ENCODE peak calls at places on chromosome X, in four cellular contexts. F is GM12878, A is K562, U is HL-60. T is an unnamed sample.

GRCh38 chrX:1178580-1179057 is 33.8 kb downstream of the CRLF2 start:
- DNase-seq in U (no peak), F (no peak), A (no peak), T (no peak)

GRCh38 chrX:134932528-134933217 is 58.1 kb upstream of the SMIM10 start:
- DNase-seq in A (no peak), U (no peak), F (no peak), T (no peak)

GRCh38 chrX:139931646-139932076 is 1.2 kb downstream of the ATP11C start:
- DNase-seq in U (no peak), A (peak; percentile 14), F (no peak), T (no peak)

GRCh38 chrX:132853040-132853439 is 105.4 kb downstream of the HS6ST2 start:
- DNase-seq in A (no peak), F (no peak), U (no peak), T (no peak)

GRCh38 chrX:103687073-103687695 is 685 bp upstream of the MORF4L2 start:
- DNase-seq in U (no peak), A (peak; percentile 73), F (no peak), T (no peak)

GRCh38 chrX:30906726-30907125 is 17.7 kb upstream of the TAB3 start:
- DNase-seq in U (no peak), A (no peak), F (no peak), T (no peak)

GRCh38 chrX:43882294-43882681 is at the start of gene MAOB:
- DNase-seq in U (no peak), F (no peak), A (peak; percentile 65), T (no peak)

GRCh38 chrX:134000260-134001245 is 15.2 kb upstream of the GPC3 start:
- DNase-seq in U (no peak), A (no peak), F (no peak), T (no peak)

GRCh38 chrX:22424141-22424915 is 151.6 kb downstream of the CBLL2 start:
- DNase-seq in U (no peak), F (no peak), A (no peak), T (no peak)

GRCh38 chrX:128816919-128817318 is 706.4 kb downstream of the SMARCA1 start:
- DNase-seq in F (no peak), U (no peak), A (peak; percentile 2), T (no peak)

GRCh38 chrX:110743679-110744340 is 51.8 kb downstream of the CHRDL1 start:
- DNase-seq in A (no peak), F (no peak), U (no peak), T (no peak)

GRCh38 chrX:108312011-108312410 is 126.2 kb downstream of the COL4A6 start:
- DNase-seq in A (no peak), F (no peak), U (no peak), T (no peak)

GRCh38 chrX:152072236-152072635 is 66.1 kb downstream of the MAGEA10 start:
- DNase-seq in U (no peak), F (no peak), A (peak; percentile 22), T (no peak)

GRCh38 chrX:19225906-19226305 is 103.6 kb upstream of the ADGRG2 start:
- DNase-seq in U (no peak), F (no peak), A (peak; percentile 8), T (no peak)

GRCh38 chrX:38006283-38006682 is at the start of gene SYTL5:
- DNase-seq in A (peak; percentile 4), U (no peak), F (no peak), T (no peak)

GRCh38 chrX:31423575-31424284 is 351.9 kb upstream of the FTHL17 start:
- DNase-seq in U (no peak), A (peak; percentile 9), F (no peak), T (peak; percentile 2)

GRCh38 chrX:106894392-106894909 is 8.7 kb downstream of the RIPPLY1 start:
- DNase-seq in U (peak; percentile 2), F (no peak), A (peak; percentile 44), T (peak; percentile 14)

GRCh38 chrX:49120104-49120503 is 3.4 kb downstream of the GPKOW start:
- DNase-seq in A (no peak), U (no peak), F (no peak), T (no peak)

GRCh38 chrX:123310112-123310511 is 126.0 kb downstream of the GRIA3 start:
- DNase-seq in A (no peak), F (no peak), U (no peak), T (no peak)

GRCh38 chrX:45322382-45322781 is 121.7 kb upstream of the DIPK2B start:
- DNase-seq in F (no peak), A (no peak), U (peak; percentile 1), T (no peak)

GRCh38 chrX:6226053-6226645 is 2.5 kb downstream of the NLGN4X start:
- DNase-seq in F (no peak), U (no peak), A (no peak), T (no peak)

GRCh38 chrX:68669094-68669830 is 21.8 kb downstream of the STARD8 start:
- DNase-seq in A (no peak), U (no peak), F (no peak), T (no peak)

GRCh38 chrX:153767674-153768055 is 3.6 kb downstream of the PLXNB3 start:
- DNase-seq in U (no peak), F (no peak), A (no peak), T (no peak)
- TF ChIP-seq SPI1 in U (no peak), F (no peak), A (no peak), T (no peak)

DNA sequence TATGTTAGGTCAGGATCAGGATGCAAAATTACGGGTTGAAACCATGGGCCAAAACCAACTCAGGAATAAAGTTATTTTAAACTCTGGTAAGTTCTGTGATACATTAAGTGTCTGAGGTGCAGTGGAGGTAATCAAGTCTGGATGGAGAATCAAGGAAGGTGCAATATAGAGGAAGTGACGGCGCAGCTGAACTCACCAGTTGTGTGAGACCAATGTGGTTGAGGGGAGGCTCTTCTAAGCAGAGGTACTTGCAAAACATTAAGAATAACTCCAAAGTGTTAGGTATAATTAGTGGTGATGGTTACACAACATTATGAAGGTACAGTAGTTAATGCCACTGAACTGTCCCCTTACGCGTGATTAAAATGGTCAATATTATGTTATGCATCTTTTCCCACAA is 19.7 kb downstream of the GAB3 start:
- DNase-seq in A (no peak), U (no peak), F (no peak), T (no peak)
- TF ChIP-seq SPI1 in A (no peak), U (peak; percentile 73), F (no peak), T (no peak)

GRCh38 chrX:118644378-118644777 is 83.0 kb upstream of the IL13RA1 start:
- DNase-seq in U (peak; percentile 18), A (peak; percentile 10), F (no peak), T (no peak)
- TF ChIP-seq SPI1 in U (no peak), A (no peak), F (no peak), T (no peak)

DNA sequence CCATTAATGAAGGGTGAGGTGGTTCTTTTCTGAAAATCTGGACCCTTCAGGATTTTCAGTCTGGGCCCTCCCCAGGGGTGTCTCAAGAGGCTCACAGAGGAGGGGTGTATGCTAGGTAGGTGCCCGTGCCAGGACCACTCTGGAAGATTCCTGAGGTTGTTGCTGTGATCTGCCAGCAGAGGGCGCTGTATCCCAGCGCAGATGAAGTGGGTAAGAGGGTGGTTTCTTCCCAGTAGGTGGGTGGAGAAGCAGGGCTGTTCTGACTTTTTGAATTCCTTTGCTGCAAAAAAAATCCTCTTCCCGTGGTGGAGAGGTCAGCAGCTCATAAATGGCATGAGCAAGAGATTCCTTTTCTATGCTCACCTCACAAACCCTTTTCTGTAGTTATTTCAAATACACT is 51.1 kb downstream of the SCML1 start:
- DNase-seq in U (no peak), A (peak; percentile 67), F (no peak), T (peak; percentile 33)
- TF ChIP-seq SPI1 in U (no peak), A (no peak), F (no peak), T (no peak)

GRCh38 chrX:115234220-115234557 is 293 bp upstream of the LRCH2 start:
- DNase-seq in F (no peak), U (no peak), A (no peak), T (no peak)
- TF ChIP-seq SPI1 in F (no peak), U (no peak), A (no peak), T (no peak)

DNA sequence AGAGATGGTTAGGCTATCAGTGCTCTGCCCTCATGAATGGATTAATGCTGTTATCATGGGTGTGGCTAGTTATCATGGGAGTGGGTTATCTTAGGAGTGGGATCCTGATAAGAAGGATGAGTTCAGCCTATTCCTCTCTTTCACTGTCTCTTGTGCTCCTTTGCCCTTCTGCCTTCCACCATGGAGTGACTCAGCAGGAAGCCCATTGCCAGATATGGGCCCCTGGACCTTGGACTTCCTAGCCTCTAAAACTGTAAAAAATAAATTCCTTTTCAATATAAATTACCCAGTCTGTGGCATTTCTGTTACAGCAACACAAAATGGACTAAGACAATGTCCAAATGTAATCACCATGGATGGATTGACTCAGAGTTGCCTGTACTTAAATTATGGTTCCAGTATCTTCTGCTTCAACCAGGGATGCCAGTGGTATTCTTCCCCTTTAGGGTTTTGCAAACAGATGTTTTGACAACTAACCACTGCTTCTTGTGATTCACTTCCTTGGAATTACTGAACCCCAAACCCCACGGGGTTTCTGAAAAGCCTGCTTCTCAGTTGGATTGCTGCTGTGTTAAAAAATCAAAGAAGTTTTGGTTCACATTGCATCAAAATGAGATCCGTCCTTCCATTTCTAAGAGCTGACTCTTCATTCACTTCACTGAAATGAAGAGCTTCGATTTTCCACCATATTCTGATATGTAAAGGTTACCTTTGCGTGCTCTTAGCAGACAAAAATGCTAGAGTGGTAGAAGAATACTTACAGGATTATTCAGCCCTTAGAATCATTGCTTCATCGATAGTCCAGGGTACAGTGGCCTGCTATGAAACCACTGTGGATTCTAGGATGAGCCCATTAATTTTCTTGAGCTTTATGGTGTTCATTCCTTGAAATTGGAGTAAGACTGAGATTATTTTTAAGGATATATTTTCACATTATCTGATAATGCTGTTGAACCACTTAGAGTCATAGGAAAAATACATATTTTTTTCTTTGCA is 107.7 kb downstream of the FRMPD4 start:
- DNase-seq in F (no peak), U (no peak), A (no peak), T (no peak)
- TF ChIP-seq SPI1 in F (no peak), U (no peak), A (no peak), T (no peak)

GRCh38 chrX:47078129-47079043 is at the start of gene RGN:
- DNase-seq in F (no peak), U (no peak), A (no peak), T (no peak)
- TF ChIP-seq SPI1 in F (no peak), U (no peak), A (no peak), T (no peak)

DNA sequence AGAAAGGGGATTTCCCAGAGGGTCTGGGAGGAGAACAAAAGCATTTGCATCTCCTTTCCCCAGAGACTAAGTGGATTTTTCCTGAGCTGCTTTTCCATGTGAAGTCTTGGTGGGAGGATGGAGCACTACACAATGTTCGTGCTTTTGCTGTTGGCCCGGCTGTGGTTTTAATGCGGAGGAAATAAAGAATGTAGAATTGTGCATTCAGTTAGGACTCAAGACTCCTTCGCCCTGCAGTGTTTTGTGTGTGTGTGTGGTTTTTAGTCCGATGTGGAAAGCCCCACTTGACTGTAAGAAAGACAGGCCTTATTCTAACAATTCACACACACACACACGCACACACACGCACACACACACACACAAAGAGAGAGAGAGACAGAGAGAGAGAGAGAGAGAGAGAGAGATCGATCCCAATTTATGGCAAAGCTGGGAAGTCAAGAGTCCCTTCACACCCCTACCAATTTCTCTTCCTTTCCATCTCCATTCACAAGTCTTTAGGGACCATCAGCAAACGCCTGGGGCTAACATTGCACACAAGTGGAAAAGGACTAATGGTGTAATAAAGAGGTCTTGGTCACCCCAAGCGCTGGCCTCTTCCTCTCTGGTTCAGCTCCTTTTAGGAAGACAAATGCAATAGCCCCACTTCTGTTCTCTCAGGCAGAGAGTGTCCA is 44.2 kb downstream of the CLDN34 start:
- DNase-seq in A (no peak), F (peak; percentile 48), U (no peak), T (no peak)
- TF ChIP-seq SPI1 in A (no peak), F (no peak), U (no peak), T (no peak)